ENCODE peak calls at places on chromosome 12, in six cellular contexts. T is Panc1, C is astrocyte, K is HCT116, F is prostate gland, J is fibroblast of lung. P is an unnamed sample.

GRCh38 chr12:100138048-100138907 is 4.4 kb downstream of the BLTP3B start:
- DNase-seq in T (no peak), J (peak), K (no peak), C (no peak), F (no peak), P (no peak)

GRCh38 chr12:94973202-94973601 is 30.3 kb downstream of the NDUFA12 start:
- DNase-seq in J (peak), T (no peak), K (no peak), F (no peak), C (peak), P (no peak)

GRCh38 chr12:59408431-59408830 is 187.4 kb upstream of the SLC16A7 start:
- DNase-seq in C (peak), F (no peak), J (no peak), T (no peak), K (no peak), P (no peak)

GRCh38 chr12:106953352-106954260 is 2.1 kb upstream of the TMEM263 start:
- DNase-seq in J (no peak), K (no peak), C (peak), T (no peak), F (no peak), P (no peak)

GRCh38 chr12:85733984-85734383 is 102.2 kb downstream of the RASSF9 start:
- DNase-seq in T (no peak), K (no peak), F (no peak), J (no peak), C (peak), P (no peak)

GRCh38 chr12:59595097-59595496 is 732 bp upstream of the SLC16A7 start:
- DNase-seq in J (peak), F (no peak), T (no peak), C (no peak), K (no peak), P (no peak)

GRCh38 chr12:88361493-88361892 is 218.8 kb downstream of the KITLG start:
- DNase-seq in T (no peak), C (no peak), F (no peak), J (no peak), K (no peak), P (no peak)

GRCh38 chr12:71594214-71594948 is 69.3 kb downstream of the ZFC3H1 start:
- DNase-seq in J (peak), C (no peak), K (peak), T (no peak), F (peak), P (no peak)

GRCh38 chr12:31353730-31354708 is 28.1 kb upstream of the SINHCAF start:
- DNase-seq in T (no peak), J (no peak), F (peak), C (no peak), K (no peak), P (no peak)

GRCh38 chr12:28710882-28711281 is 438.2 kb upstream of the FAR2 start:
- DNase-seq in F (no peak), T (no peak), J (peak), K (no peak), C (peak), P (no peak)

GRCh38 chr12:24679135-24679534 is 269.8 kb downstream of the BCAT1 start:
- DNase-seq in F (no peak), C (peak), J (peak), T (no peak), K (no peak), P (no peak)

GRCh38 chr12:121128908-121129704 is 3.6 kb upstream of the P2RX7 start:
- DNase-seq in T (no peak), J (peak), C (no peak), K (no peak), F (peak), P (peak)

GRCh38 chr12:123045678-123046077 is 65.2 kb downstream of the ARL6IP4 start:
- DNase-seq in T (no peak), C (no peak), K (no peak), J (no peak), F (no peak), P (no peak)

GRCh38 chr12:4609071-4609470 is 39.8 kb downstream of the AKAP3 start:
- DNase-seq in T (no peak), K (no peak), F (no peak), C (no peak), J (no peak), P (no peak)

GRCh38 chr12:117045175-117045997 is 53.8 kb downstream of the TESC start:
- DNase-seq in C (no peak), J (no peak), T (no peak), F (no peak), K (no peak), P (no peak)

GRCh38 chr12:68951652-68952051 is 18.7 kb upstream of the CPM start:
- DNase-seq in C (no peak), F (no peak), T (no peak), J (peak), K (no peak), P (no peak)

GRCh38 chr12:132460571-132460970 is 29.4 kb upstream of the FBRSL1 start:
- DNase-seq in F (no peak), C (no peak), T (no peak), K (no peak), J (no peak), P (no peak)

GRCh38 chr12:113874999-113875561 is 91.0 kb downstream of the RBM19 start:
- DNase-seq in J (peak), T (no peak), F (no peak), C (peak), K (no peak), P (no peak)

GRCh38 chr12:114697246-114697716 is 13.3 kb upstream of the TBX3 start:
- DNase-seq in C (no peak), K (no peak), J (no peak), T (no peak), F (no peak), P (no peak)

GRCh38 chr12:102567031-102567985 is 86.9 kb upstream of the IGF1 start:
- DNase-seq in C (peak), J (peak), T (no peak), F (no peak), K (no peak), P (no peak)

GRCh38 chr12:79298511-79298910 is 392.3 kb downstream of the PAWR start:
- DNase-seq in T (no peak), F (no peak), C (no peak), J (peak), K (no peak), P (no peak)

GRCh38 chr12:58104443-58104842 is 163.1 kb downstream of the ATP23 start:
- DNase-seq in J (no peak), F (no peak), T (no peak), K (no peak), C (no peak), P (no peak)

GRCh38 chr12:112179936-112180335 is 54.6 kb downstream of the TRAFD1 start:
- DNase-seq in F (no peak), K (no peak), C (no peak), T (no peak), J (no peak), P (no peak)

GRCh38 chr12:124036117-124037109 is 63.4 kb downstream of the ZNF664 start:
- DNase-seq in T (peak), C (peak), F (peak), K (peak), J (peak), P (no peak)

GRCh38 chr12:84336231-84336630 is 576.4 kb downstream of the SLC6A15 start:
- DNase-seq in K (no peak), C (no peak), T (no peak), F (no peak), J (no peak), P (no peak)

GRCh38 chr12:124419292-124420040 is 124.6 kb downstream of the RFLNA start:
- DNase-seq in T (no peak), K (no peak), J (peak), C (no peak), F (no peak), P (no peak)

GRCh38 chr12:124745468-124745890 is 118.2 kb downstream of the SCARB1 start:
- DNase-seq in J (no peak), C (no peak), T (no peak), F (no peak), K (no peak), P (no peak)

GRCh38 chr12:123058980-123059379 is 78.5 kb downstream of the ARL6IP4 start:
- DNase-seq in F (no peak), C (no peak), J (peak), T (no peak), K (no peak), P (no peak)

GRCh38 chr12:6953417-6954315 is 2.5 kb downstream of the PTPN6 start:
- DNase-seq in J (no peak), K (no peak), T (no peak), C (peak), F (no peak), P (peak)

GRCh38 chr12:34390846-34391700 is 368.8 kb downstream of the ALG10 start:
- DNase-seq in C (no peak), J (no peak), K (no peak), T (no peak), F (no peak), P (peak)

GRCh38 chr12:82705774-82706173 is 19.1 kb downstream of the TMTC2 start:
- DNase-seq in K (no peak), F (no peak), T (no peak), C (no peak), J (no peak), P (no peak)

GRCh38 chr12:52539821-52540173 is 13.1 kb downstream of the KRT71 start:
- DNase-seq in K (no peak), T (no peak), J (no peak), C (no peak), F (no peak), P (no peak)

GRCh38 chr12:114434341-114434740 is 28.4 kb upstream of the TBX5 start:
- DNase-seq in T (no peak), J (peak), K (no peak), C (no peak), F (no peak), P (no peak)

GRCh38 chr12:14650791-14651190 is 45.6 kb downstream of the GUCY2C start:
- DNase-seq in K (no peak), J (no peak), C (no peak), T (no peak), F (no peak), P (no peak)

GRCh38 chr12:5487971-5488955 is 56.4 kb downstream of the NTF3 start:
- DNase-seq in C (peak), K (no peak), T (no peak), J (peak), F (no peak), P (no peak)

GRCh38 chr12:131091413-131091975 is 137.8 kb downstream of the ADGRD1 start:
- DNase-seq in K (no peak), T (no peak), J (no peak), C (no peak), F (no peak), P (no peak)

GRCh38 chr12:87231818-87232217 is 797.4 kb downstream of the C12orf50 start:
- DNase-seq in C (no peak), K (no peak), F (no peak), J (peak), T (no peak), P (no peak)

GRCh38 chr12:128951448-128951847 is 98.2 kb downstream of the GLT1D1 start:
- DNase-seq in K (no peak), F (no peak), C (no peak), J (no peak), T (no peak), P (no peak)

GRCh38 chr12:846376-846775 is 94.0 kb downstream of the WNK1 start:
- DNase-seq in F (no peak), C (no peak), J (no peak), T (no peak), K (no peak), P (no peak)

GRCh38 chr12:11753826-11754225 is 104.4 kb downstream of the ETV6 start:
- DNase-seq in C (no peak), F (no peak), J (no peak), K (no peak), T (no peak), P (no peak)
- H3K27ac ChIP-seq in C (no peak), F (peak), J (no peak), K (no peak), T (no peak), P (peak)

DNA sequence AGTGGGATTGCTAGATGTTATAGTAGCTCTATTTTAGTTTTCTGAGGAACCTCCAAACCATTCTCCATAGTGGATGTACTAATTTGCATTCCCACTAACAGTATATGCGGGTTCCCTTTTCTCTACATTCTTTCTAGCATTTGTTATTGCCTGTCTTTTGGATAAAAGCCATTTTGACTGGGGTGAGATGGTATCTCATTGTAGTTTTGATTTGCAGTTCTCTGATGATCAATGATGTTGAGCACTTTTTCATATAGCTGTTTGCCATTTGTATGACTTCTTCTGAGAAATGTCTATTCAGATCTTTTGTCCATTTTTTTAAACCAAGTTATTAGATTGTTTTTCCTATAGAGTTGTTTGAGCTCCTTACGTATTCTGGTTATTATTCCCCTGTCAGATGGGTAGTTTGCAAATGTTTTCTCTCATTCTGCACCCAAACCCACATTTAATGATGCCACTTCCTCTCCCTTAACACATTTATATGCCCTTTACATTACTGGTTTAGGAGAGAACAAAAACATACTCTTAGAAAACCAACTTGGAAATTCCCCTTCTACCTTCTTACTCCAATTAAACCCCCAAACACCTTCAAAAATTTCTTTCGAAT is 48.2 kb downstream of the NELL2 start:
- DNase-seq in K (no peak), C (no peak), F (no peak), J (no peak), T (no peak), P (no peak)
- H3K4me3 ChIP-seq in K (no peak), C (no peak), F (no peak), J (no peak), T (no peak), P (no peak)

DNA sequence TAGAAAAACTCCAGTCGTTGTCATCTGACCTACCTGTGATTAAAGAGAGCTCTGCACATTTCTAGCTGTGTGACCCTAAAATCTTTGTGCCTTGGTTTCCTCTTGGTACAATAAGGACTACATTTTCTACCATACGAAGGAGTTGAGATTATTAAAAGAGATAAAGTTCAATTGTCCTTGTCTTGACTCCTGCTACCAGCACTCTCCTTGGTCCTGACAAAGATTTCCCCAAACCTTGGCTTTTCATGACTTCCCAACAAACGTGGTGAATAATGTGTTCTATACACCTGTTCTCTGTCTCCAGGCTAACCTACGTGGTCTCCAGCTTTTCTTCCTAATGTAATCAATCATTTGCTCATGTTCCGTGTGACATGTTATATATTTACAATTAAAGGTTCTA is 223.5 kb downstream of the MSRB3 start:
- DNase-seq in K (no peak), J (no peak), F (no peak), T (no peak), C (no peak), P (no peak)
- H3K27ac ChIP-seq in K (peak), J (no peak), F (no peak), T (no peak), C (no peak), P (no peak)

DNA sequence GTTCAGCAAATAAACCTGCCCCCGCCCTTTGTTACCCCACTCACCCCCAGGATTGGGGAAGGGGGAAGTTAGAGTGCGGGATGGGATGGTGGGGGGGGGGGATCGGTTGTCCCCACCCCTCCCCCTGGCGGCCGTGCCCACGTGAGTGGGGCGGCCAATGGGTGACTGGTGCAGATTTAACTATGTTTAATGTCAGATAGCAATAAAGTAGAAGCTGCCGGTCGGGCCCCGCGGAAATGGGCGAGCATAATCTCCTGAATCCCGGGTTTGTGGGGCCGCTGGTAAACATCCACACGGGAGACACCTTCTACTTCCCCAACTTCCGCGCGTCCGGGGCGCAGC is at the start of gene HOXC12:
- DNase-seq in T (no peak), K (no peak), F (no peak), J (no peak), C (no peak), P (no peak)
- H3K4me3 ChIP-seq in T (no peak), K (no peak), F (no peak), J (no peak), C (no peak), P (peak)

GRCh38 chr12:26473291-26473690 is 277.9 kb downstream of the SSPN start:
- DNase-seq in T (no peak), K (no peak), J (no peak), F (no peak), C (peak), P (no peak)
- H3K27ac ChIP-seq in T (no peak), K (no peak), J (no peak), F (no peak), C (no peak), P (no peak)

DNA sequence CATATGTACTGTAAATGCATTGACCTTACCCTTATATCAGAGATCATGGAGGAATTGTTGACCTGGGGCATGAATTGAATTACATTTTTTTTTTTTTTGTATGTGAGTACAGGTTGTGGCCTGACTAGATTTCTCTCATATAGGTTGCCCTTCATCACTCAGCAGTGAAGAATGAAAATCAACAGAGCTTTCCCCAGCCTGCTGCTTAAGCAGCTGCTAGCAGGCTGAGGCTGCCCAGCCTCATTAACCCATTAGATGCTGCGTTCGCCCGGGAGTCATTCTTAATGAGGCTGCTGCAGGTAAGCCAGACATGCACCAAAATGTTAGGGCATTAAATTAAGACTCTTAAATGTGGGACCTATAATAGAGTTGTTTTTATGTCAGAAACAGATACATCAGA is 236.0 kb downstream of the ETNK1 start:
- DNase-seq in T (no peak), F (no peak), K (no peak), J (no peak), C (no peak), P (no peak)
- H3K4me3 ChIP-seq in T (no peak), F (no peak), K (no peak), J (no peak), C (no peak), P (no peak)

DNA sequence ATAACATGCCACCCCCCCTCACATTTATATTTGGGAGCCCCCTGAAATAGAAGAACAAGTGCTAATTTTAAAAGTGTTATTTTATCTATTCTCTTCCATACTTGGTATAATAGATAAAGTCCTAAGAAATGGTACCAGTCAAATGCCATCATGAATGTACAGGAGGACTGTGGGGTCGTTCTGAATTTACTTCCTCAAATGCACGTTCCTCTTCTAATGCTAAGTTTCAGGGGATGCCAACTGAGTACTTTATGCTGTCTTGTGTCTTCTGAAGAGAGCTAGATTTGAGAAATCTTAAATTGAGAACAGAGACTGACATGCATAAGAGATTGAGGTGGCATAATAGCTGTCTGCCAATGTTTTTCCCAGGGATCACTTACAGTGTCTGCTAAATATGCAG is 59.0 kb downstream of the CFAP54 start:
- DNase-seq in C (no peak), J (no peak), K (no peak), T (no peak), F (no peak), P (no peak)
- H3K27ac ChIP-seq in C (no peak), J (no peak), K (no peak), T (no peak), F (no peak), P (no peak)

GRCh38 chr12:76649091-76649490 is 89.5 kb upstream of the OSBPL8 start:
- DNase-seq in F (no peak), C (no peak), T (no peak), K (no peak), J (no peak), P (no peak)
- H3K4me3 ChIP-seq in F (no peak), C (no peak), T (no peak), K (no peak), J (no peak), P (no peak)

DNA sequence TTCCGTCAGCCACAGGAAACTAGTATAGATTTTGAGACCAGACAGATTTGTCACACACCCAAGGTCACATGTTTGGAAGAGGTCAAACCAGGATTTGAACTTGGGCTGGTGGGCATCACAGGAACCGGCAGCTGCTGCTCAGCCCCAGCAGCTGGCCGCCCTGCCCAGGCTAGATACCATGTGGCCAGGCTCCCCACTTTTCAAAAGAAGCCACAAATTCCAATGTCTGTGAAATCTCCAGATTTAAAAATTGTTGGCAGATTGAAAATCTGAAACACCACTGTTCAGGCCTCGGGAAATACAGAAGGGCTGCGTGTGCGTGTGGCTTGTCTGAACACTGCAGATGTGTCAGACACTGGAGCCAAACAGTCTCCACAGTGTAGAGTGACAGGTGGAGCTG is 30.4 kb downstream of the MMAB start:
- DNase-seq in C (no peak), F (no peak), J (no peak), T (no peak), K (no peak), P (no peak)
- H3K27ac ChIP-seq in C (no peak), F (no peak), J (no peak), T (no peak), K (no peak), P (no peak)

P was measured in coronary artery.